ENCODE peak calls at places on chromosomes 7 and 10, in five cellular contexts. Z is IMR-90, Q is astrocyte, D is adrenal gland, B is right atrium auricular region. E is an unnamed sample. For H3K9me3 and H3K4me1, the result is how much of the 10 kb centered on the place peaks cover.

GRCh38 chr10:6516877-6517276 is 63.2 kb downstream of the PRKCQ start:
- DNase-seq in Z (no peak), Q (no peak), D (no peak), B (no peak), E (no peak)

GRCh38 chr10:110923856-110924493 is 4.6 kb downstream of the SHOC2 start:
- DNase-seq in Z (no peak), Q (no peak), D (no peak), B (no peak), E (no peak)

GRCh38 chr10:14658331-14659122 is 116.2 kb downstream of the FAM107B start:
- DNase-seq in Z (peak), Q (peak), D (no peak), B (no peak), E (peak)

GRCh38 chr10:96719850-96720421 is 378 bp downstream of the PIK3AP1 start:
- DNase-seq in Z (no peak), Q (no peak), D (peak), B (no peak), E (no peak)

GRCh38 chr7:46162582-46162981 is 241.5 kb upstream of the IGFBP3 start:
- DNase-seq in Z (peak), Q (peak), D (peak), B (no peak), E (no peak)

GRCh38 chr10:92699518-92700272 is 9.9 kb downstream of the HHEX start:
- DNase-seq in Z (peak), Q (no peak), D (peak), B (no peak), E (no peak)

GRCh38 chr7:50505553-50505952 is 55.4 kb upstream of the FIGNL1 start:
- DNase-seq in Z (no peak), Q (no peak), D (no peak), B (no peak), E (no peak)

GRCh38 chr10:75663947-75664664 is 232.7 kb downstream of the LRMDA start:
- DNase-seq in Z (no peak), Q (no peak), D (peak), B (no peak), E (no peak)

GRCh38 chr10:77836299-77836820 is 90.2 kb downstream of the DLG5 start:
- DNase-seq in Z (peak), Q (no peak), D (peak), B (peak), E (no peak)

GRCh38 chr7:40720401-40720800 is 585.6 kb downstream of the SUGCT start:
- DNase-seq in Z (peak), Q (peak), D (no peak), B (no peak), E (no peak)

GRCh38 chr7:110645616-110646015 is 445.3 kb upstream of the LRRN3 start:
- DNase-seq in Z (no peak), Q (no peak), D (no peak), B (no peak), E (no peak)

GRCh38 chr7:64463636-64464375 is 99.1 kb downstream of the ZNF680 start:
- DNase-seq in Z (peak), Q (peak), D (peak), B (peak), E (no peak)

GRCh38 chr7:102942181-102942882 is 29.5 kb downstream of the LRRC17 start:
- DNase-seq in Z (no peak), Q (no peak), D (no peak), B (no peak), E (no peak)

GRCh38 chr7:50531401-50531906 is 33.8 kb downstream of the DDC start:
- DNase-seq in Z (peak), Q (peak), D (no peak), B (no peak), E (peak)

GRCh38 chr10:124572751-124573150 is 111.1 kb downstream of the LHPP start:
- DNase-seq in Z (no peak), Q (no peak), D (no peak), B (no peak), E (no peak)

GRCh38 chr10:3981300-3981699 is 196.3 kb upstream of the KLF6 start:
- DNase-seq in Z (no peak), Q (no peak), D (no peak), B (no peak), E (no peak)

GRCh38 chr10:34655286-34656170 is 159.6 kb downstream of the PARD3 start:
- DNase-seq in Z (peak), Q (peak), D (peak), B (no peak), E (peak)

GRCh38 chr10:34656676-34657075 is 158.4 kb downstream of the PARD3 start:
- DNase-seq in Z (no peak), Q (no peak), D (no peak), B (no peak), E (no peak)

GRCh38 chr10:34654211-34654610 is 160.9 kb downstream of the PARD3 start:
- DNase-seq in Z (no peak), Q (no peak), D (no peak), B (no peak), E (no peak)

GRCh38 chr10:34661580-34661979 is 153.5 kb downstream of the PARD3 start:
- DNase-seq in Z (no peak), Q (no peak), D (no peak), B (no peak), E (no peak)

DNA sequence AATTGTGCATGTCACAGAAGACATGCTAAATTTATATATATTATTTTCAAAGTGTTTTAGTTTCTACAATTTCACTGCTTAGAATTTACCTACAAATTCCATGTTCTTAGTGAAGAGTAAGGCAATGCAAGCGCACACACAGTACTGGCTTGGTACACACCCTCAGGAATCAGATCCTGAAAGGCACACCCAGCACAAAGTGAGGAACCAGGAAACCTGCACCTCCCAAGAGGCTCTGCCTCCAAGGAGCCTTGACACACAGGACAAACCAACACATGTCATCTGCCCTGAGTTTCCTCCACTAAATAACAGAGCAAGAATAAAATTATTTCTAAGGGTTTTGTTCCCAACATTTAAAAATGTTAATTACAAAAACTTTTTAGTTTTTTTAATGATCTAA is 156.2 kb downstream of the PARD3 start:
- DNase-seq in Z (no peak), Q (no peak), D (no peak), B (no peak), E (no peak)
- H3K9me3 ChIP-seq in Z (under half), Q (under half), D (under half), B (under half), E (under half)

GRCh38 chr7:127671341-127671740 is 19.3 kb downstream of the SND1 start:
- DNase-seq in Z (no peak), Q (no peak), D (no peak), B (no peak), E (no peak)

GRCh38 chr7:127665922-127666321 is 13.9 kb downstream of the SND1 start:
- DNase-seq in Z (no peak), Q (no peak), D (no peak), B (no peak), E (no peak)

GRCh38 chr7:127666602-127667001 is 14.6 kb downstream of the SND1 start:
- DNase-seq in Z (no peak), Q (no peak), D (no peak), B (no peak), E (peak)

GRCh38 chr7:127667017-127667670 is 15.2 kb downstream of the SND1 start:
- DNase-seq in Z (peak), Q (peak), D (no peak), B (no peak), E (peak)

DNA sequence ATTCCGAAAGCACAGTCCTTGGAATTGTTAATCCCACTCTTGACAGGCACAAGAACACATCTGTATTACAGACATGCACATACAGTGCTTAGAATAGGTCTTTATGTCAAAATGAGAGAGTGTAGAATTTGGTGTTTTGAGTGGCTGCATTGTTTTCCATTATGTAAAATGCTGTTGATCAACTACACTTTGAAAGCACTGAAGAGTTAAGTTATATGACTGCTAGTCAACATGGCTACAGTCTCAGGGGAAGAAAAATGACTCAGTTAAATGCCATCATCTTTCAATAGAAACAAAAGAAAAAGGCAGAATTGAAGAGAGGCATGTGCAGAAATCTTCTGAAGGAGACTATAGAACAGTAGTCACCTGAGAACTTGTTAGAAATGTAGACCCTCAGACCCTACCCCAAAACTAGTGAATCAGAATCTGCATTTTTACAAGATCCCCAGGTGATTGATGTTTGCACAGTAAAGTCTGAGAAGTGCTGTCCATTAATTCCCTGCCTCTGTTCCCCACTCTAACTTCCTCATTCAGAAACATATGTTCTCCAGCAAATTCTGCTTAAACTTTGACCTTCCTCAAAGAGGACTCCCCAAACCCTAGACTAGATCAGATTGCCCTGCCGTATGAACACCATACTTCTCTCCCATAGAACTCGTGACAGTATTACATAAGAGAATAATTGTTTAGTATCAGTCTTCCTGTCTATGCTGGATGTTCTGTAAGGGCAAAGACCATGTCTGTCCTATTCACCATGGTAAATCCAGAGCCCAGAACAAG is 15.9 kb downstream of the SND1 start:
- DNase-seq in Z (peak), Q (no peak), D (no peak), B (no peak), E (no peak)
- H3K4me1 ChIP-seq in Z (under half), Q (under half), D (under half), B (under half), E (under half)

DNA sequence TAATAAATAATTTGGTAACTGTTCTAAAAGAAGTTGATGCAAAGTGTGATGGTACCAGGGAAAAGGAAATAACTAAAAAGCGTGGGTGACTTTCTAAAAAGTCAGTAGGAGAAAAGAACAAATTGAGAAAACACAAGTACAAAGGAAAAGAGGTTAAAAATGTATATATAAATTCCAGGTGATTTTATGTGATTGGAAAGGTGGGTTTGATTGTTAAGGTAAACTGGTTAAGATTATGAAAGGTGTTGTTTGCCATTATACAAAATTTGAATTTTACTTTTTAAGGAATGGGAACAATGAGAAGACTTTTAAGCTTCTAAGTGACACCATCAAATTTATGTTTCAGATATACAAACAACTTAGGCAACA is 872 bp upstream of the NDUFA5 start:
- DNase-seq in Z (no peak), Q (no peak), D (no peak), B (no peak), E (no peak)
- H3K27ac ChIP-seq in Z (no peak), Q (no peak), D (peak), B (peak), E (peak)

GRCh38 chr7:35029311-35029710 is 8.0 kb downstream of the DPY19L1 start:
- DNase-seq in Z (no peak), Q (no peak), D (no peak), B (no peak), E (no peak)

GRCh38 chr7:35032166-35032565 is 5.1 kb downstream of the DPY19L1 start:
- DNase-seq in Z (no peak), Q (no peak), D (no peak), B (no peak), E (no peak)

GRCh38 chr7:35035511-35035921 is 1.8 kb downstream of the DPY19L1 start:
- DNase-seq in Z (peak), Q (peak), D (no peak), B (no peak), E (peak)

GRCh38 chr7:35026154-35026553 is 11.1 kb downstream of the DPY19L1 start:
- DNase-seq in Z (no peak), Q (no peak), D (no peak), B (no peak), E (no peak)

GRCh38 chr7:35030848-35031247 is 6.4 kb downstream of the DPY19L1 start:
- DNase-seq in Z (no peak), Q (no peak), D (no peak), B (no peak), E (no peak)
- H3K9me3 ChIP-seq in Z (under half), Q (under half), D (under half), B (under half), E (under half)

GRCh38 chr10:72218329-72218728 is 2.3 kb upstream of the ASCC1 start:
- DNase-seq in Z (no peak), Q (no peak), D (no peak), B (no peak), E (no peak)
- H3K4me1 ChIP-seq in Z (under half), Q (under half), D (half or more), B (under half), E (under half)

GRCh38 chr7:148397555-148397954 is 193.0 kb upstream of the C7orf33 start:
- DNase-seq in Z (no peak), Q (no peak), D (no peak), B (no peak), E (no peak)
- H3K27ac ChIP-seq in Z (no peak), Q (no peak), D (no peak), B (no peak), E (no peak)

GRCh38 chr7:155893664-155894063 is 81.4 kb upstream of the SHH start:
- DNase-seq in Z (no peak), Q (no peak), D (no peak), B (no peak), E (no peak)
- H3K9me3 ChIP-seq in Z (under half), Q (under half), D (under half), B (under half), E (under half)